ENCODE peak calls at places on chromosomes 16 and 17, in four cellular contexts. M is A172; K is mesothelial cell of epicardium; I is activated CD4-positive, alpha-beta T cell treated with anti-CD3 and anti-CD28 coated beads for 48 hours. P is an unnamed sample.

GRCh38 chr17:79079421-79080200 is 5.0 kb downstream of the ENGASE start:
- DNase-seq in K (no peak), I (no peak), M (no peak), P (no peak)

GRCh38 chr16:66740010-66740409 is 11.4 kb downstream of the DYNC1LI2 start:
- DNase-seq in K (no peak), M (peak), I (peak), P (peak)

GRCh38 chr17:76909971-76910760 is 42.0 kb downstream of the MGAT5B start:
- DNase-seq in M (peak), K (peak), I (peak), P (peak)

GRCh38 chr17:8991514-8992285 is 26.2 kb upstream of the PIK3R5 start:
- DNase-seq in M (peak), I (peak), K (peak), P (peak)

GRCh38 chr17:2721603-2722002 is 10.0 kb upstream of the CLUH start:
- DNase-seq in I (peak), M (peak), K (no peak), P (no peak)

GRCh38 chr17:80780381-80781187 is 211.1 kb upstream of the CHMP6 start:
- DNase-seq in K (no peak), M (no peak), I (peak), P (no peak)

GRCh38 chr16:14088155-14088753 is 17.1 kb downstream of the MRTFB start:
- DNase-seq in I (no peak), M (no peak), K (no peak), P (no peak)

GRCh38 chr16:77951788-77952187 is 70.6 kb upstream of the CLEC3A start:
- DNase-seq in M (peak), I (no peak), K (no peak), P (no peak)

GRCh38 chr17:76740329-76741118 is 2.6 kb downstream of the MFSD11 start:
- DNase-seq in K (no peak), M (no peak), I (no peak), P (no peak)

GRCh38 chr17:17900615-17901520 is 64.1 kb upstream of the SREBF1 start:
- DNase-seq in M (peak), K (no peak), I (no peak), P (peak)

GRCh38 chr16:72974142-72974769 is 73.7 kb downstream of the ZFHX3 start:
- DNase-seq in I (no peak), K (no peak), M (no peak), P (no peak)

GRCh38 chr16:66085651-66086050 is 280.8 kb upstream of the CDH5 start:
- DNase-seq in K (no peak), I (no peak), M (no peak), P (no peak)

GRCh38 chr16:27475561-27475960 is 73.6 kb downstream of the IL21R start:
- DNase-seq in K (no peak), M (peak), I (no peak), P (no peak)